ENCODE peak calls at places on chromosomes 16 and 17, in seven cellular contexts. M is EL; P is stimulated activated CD8-positive, alpha-beta memory T cell treated with anti-CD3 and anti-CD28 coated beads, Interleukin-4, amount 100 ng/mL, for 24 hours; T is NCI-H1092; S is foreskin fibroblast; E is stimulated activated CD4-positive, alpha-beta T cell treated with anti-CD3 and anti-CD28 coated beads, Interleukin-2, amount 100 ng/mL, for 48 hours; R is fibroblast of the aortic adventitia. V is an unnamed sample.

GRCh38 chr16:85675528-85675927 is 13.2 kb downstream of the GINS2 start:
- DNase-seq in P (no peak), S (peak; percentile 38), R (peak; percentile 56), M (peak; percentile 29), T (no peak), E (no peak), V (peak; percentile 44)

GRCh38 chr17:2068101-2068518 is 13.2 kb downstream of the HIC1 start:
- DNase-seq in P (no peak), S (peak; percentile 74), R (peak; percentile 87), T (no peak), M (peak; percentile 94), E (no peak), V (peak; percentile 80)

GRCh38 chr16:86761117-86761971 is 183.0 kb downstream of the FOXL1 start:
- DNase-seq in R (peak; percentile 81), T (no peak), E (peak; percentile 42), P (peak; percentile 16), M (peak; percentile 88), S (peak; percentile 78), V (peak; percentile 69)

GRCh38 chr17:36943250-36944220 is 5.2 kb upstream of the AATF start:
- DNase-seq in T (no peak), R (peak; percentile 22), E (no peak), P (no peak), M (no peak), S (no peak), V (no peak)

GRCh38 chr17:63537991-63538692 is 12.1 kb upstream of the DCAF7 start:
- DNase-seq in R (no peak), S (no peak), T (no peak), P (no peak), M (peak; percentile 12), E (peak; percentile 16), V (no peak)

GRCh38 chr17:53687324-53687723 is 135.4 kb upstream of the KIF2B start:
- DNase-seq in R (no peak), M (no peak), P (no peak), S (no peak), T (no peak), E (no peak), V (no peak)

GRCh38 chr16:86432691-86433090 is 77.6 kb upstream of the FOXF1 start:
- DNase-seq in R (peak; percentile 32), M (no peak), S (no peak), T (no peak), P (no peak), E (no peak), V (no peak)

GRCh38 chr16:81036751-81037350 is 1.2 kb downstream of the ATMIN start:
- DNase-seq in P (no peak), T (no peak), R (peak; percentile 9), S (no peak), M (peak; percentile 6), E (no peak), V (no peak)

GRCh38 chr16:83329466-83329865 is 478.3 kb upstream of the HSBP1 start:
- DNase-seq in R (no peak), T (no peak), P (no peak), M (no peak), S (no peak), E (no peak), V (no peak)

GRCh38 chr17:53466733-53467132 is 356.0 kb upstream of the KIF2B start:
- DNase-seq in T (no peak), P (no peak), S (no peak), E (no peak), R (no peak), M (no peak), V (no peak)

GRCh38 chr16:84841787-84842300 is 22.1 kb downstream of the CRISPLD2 start:
- DNase-seq in M (no peak), R (no peak), P (no peak), T (no peak), S (no peak), E (no peak), V (no peak)

GRCh38 chr17:6109541-6109940 is 39.4 kb downstream of the WSCD1 start:
- DNase-seq in T (no peak), S (no peak), P (no peak), M (no peak), R (no peak), E (no peak), V (no peak)

GRCh38 chr16:4511441-4512082 is 27.0 kb downstream of the CDIP1 start:
- DNase-seq in M (peak; percentile 37), S (no peak), P (no peak), R (peak; percentile 33), E (no peak), T (peak; percentile 18), V (peak; percentile 63)

GRCh38 chr17:82281502-82282238 is 8.2 kb upstream of the CSNK1D start:
- DNase-seq in E (peak; percentile 50), T (no peak), M (peak; percentile 61), S (no peak), R (no peak), P (no peak), V (no peak)